ENCODE peak calls at places on chromosomes 16 and 17, in seven cellular contexts. E is AG09319; J is HFF-Myc; T is heart left ventricle; Z is heart right ventricle; H is fibroblast of mammary gland; S is CD8-positive, alpha-beta T cell. V is an unnamed sample.

GRCh38 chr16:66441586-66442375 is 14.7 kb downstream of the BEAN1 start:
- DNase-seq in E (no peak), J (no peak), T (no peak), Z (no peak), H (peak; percentile 55), S (no peak), V (no peak)

GRCh38 chr16:56352351-56353053 is 72.8 kb downstream of the AMFR start:
- DNase-seq in E (no peak), J (no peak), T (no peak), Z (no peak), H (no peak), S (no peak), V (no peak)

GRCh38 chr16:26930776-26931175 is 136.0 kb upstream of the C16orf82 start:
- DNase-seq in E (no peak), J (no peak), T (no peak), Z (no peak), H (no peak), S (no peak), V (no peak)

GRCh38 chr17:27241346-27241946 is 52.5 kb upstream of the WSB1 start:
- DNase-seq in E (no peak), J (no peak), T (no peak), Z (no peak), H (peak; percentile 51), S (no peak), V (peak; percentile 48)

GRCh38 chr17:9110501-9110900 is 89.2 kb downstream of the NTN1 start:
- DNase-seq in E (no peak), J (no peak), T (no peak), Z (no peak), H (no peak), S (no peak), V (no peak)

GRCh38 chr17:82926716-82927115 is 86.9 kb upstream of the ZNF750 start:
- DNase-seq in E (no peak), J (no peak), T (no peak), Z (no peak), H (no peak), S (no peak), V (no peak)

GRCh38 chr16:4477966-4478365 is 1.8 kb downstream of the HMOX2 start:
- DNase-seq in E (no peak), J (no peak), T (no peak), Z (no peak), H (peak; percentile 60), S (no peak), V (no peak)

GRCh38 chr16:87582221-87582965 is 19.9 kb upstream of the JPH3 start:
- DNase-seq in E (no peak), J (no peak), T (peak; percentile 69), Z (peak; percentile 73), H (peak; percentile 90), S (no peak), V (no peak)

GRCh38 chr17:42720996-42721583 is 23.8 kb downstream of the EZH1 start:
- DNase-seq in E (peak; percentile 32), J (no peak), T (peak; percentile 40), Z (no peak), H (peak; percentile 76), S (peak; percentile 31), V (peak; percentile 70)

GRCh38 chr17:7634384-7634783 is 4.4 kb downstream of the SHBG start:
- DNase-seq in E (no peak), J (no peak), T (peak; percentile 61), Z (peak; percentile 66), H (peak; percentile 49), S (no peak), V (peak; percentile 31)

DNA sequence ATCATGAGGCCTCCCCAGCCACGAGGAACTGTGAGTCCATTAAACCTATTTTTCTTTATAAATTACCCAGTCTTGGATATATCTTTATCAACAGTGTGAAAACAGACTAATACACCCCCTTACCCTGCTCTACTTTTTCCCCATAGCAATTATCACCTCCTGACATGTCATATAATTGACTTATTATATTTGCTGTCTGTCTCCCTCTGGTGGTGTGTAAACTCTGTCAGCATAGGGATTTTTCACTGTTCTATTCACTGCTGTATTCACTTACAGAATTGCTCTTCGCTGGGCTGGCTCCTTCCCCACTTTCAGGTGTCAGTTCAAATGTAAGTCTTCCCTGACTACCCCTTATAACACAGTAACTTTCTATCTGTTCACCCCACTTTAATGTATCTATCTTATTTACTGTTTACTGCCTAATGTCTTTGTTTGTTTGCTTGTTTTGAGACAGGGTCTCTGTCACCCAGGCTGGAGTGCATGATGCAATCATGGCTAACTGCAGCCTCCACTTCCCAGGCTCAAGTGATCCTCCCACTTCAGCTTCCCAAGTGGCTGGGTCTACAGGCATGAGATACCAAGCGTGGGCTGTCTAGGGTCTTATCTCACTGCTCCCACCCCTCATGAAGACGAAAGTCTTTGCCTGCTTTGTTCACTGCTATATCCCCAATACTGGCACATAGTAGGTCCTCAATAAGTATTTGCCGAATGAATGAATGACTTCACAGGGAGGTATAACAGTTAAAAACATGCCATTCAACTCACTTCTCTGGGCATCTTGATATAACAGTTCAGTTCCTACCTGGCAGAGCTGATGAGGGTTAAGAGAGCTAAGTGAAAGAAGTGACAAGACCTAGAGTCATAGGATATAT is 52.4 kb upstream of the CDH3 start:
- DNase-seq in E (no peak), J (no peak), T (no peak), Z (no peak), H (peak; percentile 12), S (no peak), V (peak; percentile 29)
- TF ChIP-seq CTCF in E (peak; percentile 3), J (peak; percentile 22), T (peak; percentile 17), Z (no peak), H (peak; percentile 32), S (peak; percentile 42), V (peak; percentile 26)

DNA sequence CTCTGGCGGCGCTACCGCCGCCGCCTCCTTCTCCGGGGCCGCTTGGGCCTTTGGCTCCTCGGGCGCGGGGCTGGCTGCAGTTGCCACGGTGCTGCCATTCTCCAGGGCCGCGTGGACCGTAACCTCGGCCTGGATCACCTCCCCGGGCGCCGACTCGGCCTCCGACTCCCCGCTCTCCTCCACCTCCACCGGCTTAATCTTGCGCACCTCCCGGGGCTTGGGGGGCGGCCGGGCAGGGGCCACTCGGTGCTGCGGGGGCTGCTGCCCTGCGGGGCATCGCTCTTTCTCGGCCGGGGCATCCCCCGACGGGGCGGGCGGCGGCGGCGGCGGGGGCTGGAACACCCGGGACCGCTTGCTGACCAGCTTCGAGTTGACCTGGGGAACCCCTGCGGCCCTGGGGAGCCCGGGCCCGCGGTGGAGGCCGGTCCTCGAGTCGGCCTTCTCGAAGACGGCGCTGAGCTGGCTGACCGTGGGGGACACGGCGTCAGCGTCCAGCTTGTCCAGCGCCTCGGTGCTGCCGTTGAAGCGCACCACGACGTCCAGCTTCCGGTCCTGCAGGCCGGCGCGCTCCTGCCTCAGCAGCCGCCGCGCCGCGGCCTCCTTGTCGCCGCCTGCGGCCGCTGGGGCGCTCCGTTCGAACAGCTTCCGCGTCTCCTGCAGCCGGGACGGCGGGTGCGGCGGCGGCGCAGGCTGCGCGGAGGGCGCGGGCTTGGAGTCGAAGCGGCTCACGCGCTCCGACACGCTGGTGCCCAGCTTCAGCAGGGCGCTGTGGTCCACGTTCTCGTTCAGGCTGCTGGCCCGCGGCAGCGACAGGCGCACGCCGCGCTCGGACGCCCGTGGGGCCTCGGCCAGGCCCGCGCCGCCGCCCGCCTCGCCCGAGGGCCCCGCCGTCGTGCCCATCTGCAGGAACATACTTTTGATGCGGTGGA is 788 bp downstream of the PPP1R9B start:
- DNase-seq in E (no peak), J (no peak), T (peak; percentile 66), Z (peak; percentile 76), H (peak; percentile 52), S (peak; percentile 60), V (no peak)
- TF ChIP-seq CTCF in E (no peak), J (no peak), T (peak; percentile 33), Z (no peak), H (no peak), S (no peak), V (peak; percentile 13)

DNA sequence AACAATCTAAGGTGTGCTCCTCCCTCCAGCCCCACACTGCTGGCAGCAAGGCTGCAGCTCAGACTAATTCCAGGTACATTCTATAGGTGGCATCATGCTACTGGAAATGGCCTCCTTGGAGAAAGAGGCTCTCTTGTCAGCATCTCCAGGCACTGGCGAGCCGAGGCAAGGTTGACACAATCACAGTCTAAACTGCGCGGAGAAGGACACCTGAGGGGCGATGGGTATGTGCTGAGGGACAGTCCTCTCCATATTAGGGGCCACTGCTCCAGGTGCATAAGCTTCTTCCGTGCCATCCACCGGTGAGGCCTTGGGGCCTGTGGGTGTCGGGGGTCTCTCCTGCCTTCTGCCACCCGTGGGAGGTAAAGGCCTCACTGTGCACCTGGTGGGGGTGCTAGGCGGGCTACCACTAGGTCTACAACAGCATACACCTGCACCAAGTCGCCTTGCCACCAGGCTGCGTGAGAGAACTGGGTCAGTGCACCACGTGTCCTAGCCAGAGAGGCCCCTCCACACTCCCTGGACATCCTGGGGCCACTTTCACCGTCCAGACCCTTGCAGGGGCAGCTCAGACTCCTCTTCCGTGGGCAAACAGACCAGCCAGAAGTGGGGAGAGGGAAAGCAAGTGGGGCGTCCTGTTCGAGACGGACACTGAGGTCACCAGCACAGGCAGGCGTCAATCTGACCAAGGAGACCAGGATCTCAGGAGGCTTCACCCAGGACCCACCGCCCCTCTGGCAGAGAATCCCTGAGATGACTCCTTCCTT is 12.1 kb upstream of the CBX8 start:
- DNase-seq in E (no peak), J (no peak), T (no peak), Z (no peak), H (no peak), S (no peak), V (peak; percentile 69)
- TF ChIP-seq CTCF in E (peak; percentile 2), J (no peak), T (peak; percentile 47), Z (peak; percentile 14), H (no peak), S (no peak), V (peak; percentile 46)

DNA sequence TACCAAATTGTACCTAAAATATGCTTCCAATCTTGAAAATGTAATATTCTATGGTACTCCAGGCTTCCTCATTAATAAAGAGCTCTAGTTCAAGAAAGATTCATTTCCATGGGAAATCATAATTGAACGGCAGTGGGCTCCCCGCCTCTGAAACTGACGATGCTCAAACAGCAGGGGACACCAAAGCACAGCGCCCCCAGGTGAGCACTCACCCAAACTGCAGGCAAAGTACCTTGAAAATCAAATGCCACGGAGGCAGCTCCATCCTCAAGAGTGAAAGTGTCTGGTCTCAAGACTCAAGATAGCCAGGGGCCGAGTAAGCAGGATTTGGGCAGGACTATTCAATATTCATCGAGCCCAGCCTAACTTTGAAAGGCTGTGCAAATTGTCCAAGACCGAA is 217.4 kb upstream of the TNRC6C start:
- DNase-seq in E (no peak), J (no peak), T (no peak), Z (no peak), H (no peak), S (peak; percentile 40), V (no peak)
- TF ChIP-seq CTCF in E (peak; percentile 28), J (peak; percentile 67), T (peak; percentile 37), Z (no peak), H (peak; percentile 41), S (peak; percentile 59), V (peak; percentile 42)

V was measured in GM13977.